ENCODE peak calls at places on chromosomes 13 and 19, in six cellular contexts. One of them, this sample, is unnamed.

GRCh38 chr19:19354932-19355331 is 34.3 kb downstream of the MAU2 start:
- DNase-seq in HFF-Myc: no peak
- DNase-seq in bronchial epithelial cell: no peak
- DNase-seq in AG10803: no peak
- DNase-seq in lower leg skin: no peak
- DNase-seq in mammary epithelial cell: no peak
- DNase-seq in this sample: no peak

GRCh38 chr19:9793051-9793591 is 24.6 kb upstream of the ZNF846 start:
- DNase-seq in HFF-Myc: no peak
- DNase-seq in bronchial epithelial cell: peak; percentile 28
- DNase-seq in AG10803: peak; percentile 36
- DNase-seq in lower leg skin: peak; percentile 55
- DNase-seq in mammary epithelial cell: peak; percentile 36
- DNase-seq in this sample: peak; percentile 54

GRCh38 chr13:37486171-37486661 is 112.4 kb downstream of the POSTN start:
- DNase-seq in HFF-Myc: no peak
- DNase-seq in bronchial epithelial cell: no peak
- DNase-seq in AG10803: peak; percentile 52
- DNase-seq in lower leg skin: no peak
- DNase-seq in mammary epithelial cell: no peak
- DNase-seq in this sample: peak; percentile 17

GRCh38 chr13:94858856-94859811 is 146.8 kb upstream of the SOX21 start:
- DNase-seq in HFF-Myc: peak; percentile 12
- DNase-seq in bronchial epithelial cell: no peak
- DNase-seq in AG10803: peak; percentile 47
- DNase-seq in lower leg skin: peak; percentile 50
- DNase-seq in mammary epithelial cell: no peak
- DNase-seq in this sample: peak; percentile 12

GRCh38 chr19:38172001-38172400 is 52.0 kb downstream of the DPF1 start:
- DNase-seq in HFF-Myc: no peak
- DNase-seq in bronchial epithelial cell: no peak
- DNase-seq in AG10803: no peak
- DNase-seq in lower leg skin: no peak
- DNase-seq in mammary epithelial cell: no peak
- DNase-seq in this sample: no peak

GRCh38 chr19:33064778-33065550 is at the start of gene RHPN2:
- DNase-seq in HFF-Myc: no peak
- DNase-seq in bronchial epithelial cell: no peak
- DNase-seq in AG10803: peak; percentile 62
- DNase-seq in lower leg skin: no peak
- DNase-seq in mammary epithelial cell: peak; percentile 63
- DNase-seq in this sample: peak; percentile 53

GRCh38 chr19:41161903-41162302 is 31.1 kb upstream of the CYP2S1 start:
- DNase-seq in HFF-Myc: no peak
- DNase-seq in bronchial epithelial cell: no peak
- DNase-seq in AG10803: no peak
- DNase-seq in lower leg skin: no peak
- DNase-seq in mammary epithelial cell: no peak
- DNase-seq in this sample: no peak

GRCh38 chr13:34886476-34886875 is 55.6 kb upstream of the NBEA start:
- DNase-seq in HFF-Myc: no peak
- DNase-seq in bronchial epithelial cell: no peak
- DNase-seq in AG10803: no peak
- DNase-seq in lower leg skin: no peak
- DNase-seq in mammary epithelial cell: no peak
- DNase-seq in this sample: no peak

GRCh38 chr13:104571161-104571889 is 1505.1 kb upstream of the SLC10A2 start:
- DNase-seq in HFF-Myc: no peak
- DNase-seq in bronchial epithelial cell: peak; percentile 89
- DNase-seq in AG10803: peak; percentile 54
- DNase-seq in lower leg skin: peak; percentile 86
- DNase-seq in mammary epithelial cell: peak; percentile 90
- DNase-seq in this sample: peak; percentile 75

GRCh38 chr19:1066251-1066747 is 668 bp upstream of the ARHGAP45 start:
- DNase-seq in HFF-Myc: no peak
- DNase-seq in bronchial epithelial cell: no peak
- DNase-seq in AG10803: no peak
- DNase-seq in lower leg skin: no peak
- DNase-seq in mammary epithelial cell: no peak
- DNase-seq in this sample: no peak

GRCh38 chr19:39334444-39334976 is 1.3 kb downstream of the GMFG start:
- DNase-seq in HFF-Myc: no peak
- DNase-seq in bronchial epithelial cell: no peak
- DNase-seq in AG10803: no peak
- DNase-seq in lower leg skin: no peak
- DNase-seq in mammary epithelial cell: no peak
- DNase-seq in this sample: no peak

GRCh38 chr13:110457361-110457760 is 104.2 kb downstream of the RAB20 start:
- DNase-seq in HFF-Myc: no peak
- DNase-seq in bronchial epithelial cell: no peak
- DNase-seq in AG10803: no peak
- DNase-seq in lower leg skin: no peak
- DNase-seq in mammary epithelial cell: no peak
- DNase-seq in this sample: no peak

GRCh38 chr19:6800991-6801396 is 28.5 kb downstream of the VAV1 start:
- DNase-seq in HFF-Myc: no peak
- DNase-seq in bronchial epithelial cell: peak; percentile 100
- DNase-seq in AG10803: peak; percentile 82
- DNase-seq in lower leg skin: no peak
- DNase-seq in mammary epithelial cell: peak; percentile 81
- DNase-seq in this sample: peak; percentile 36

GRCh38 chr19:9205506-9206113 is 13.8 kb downstream of the OR7D4 start:
- DNase-seq in HFF-Myc: peak; percentile 9
- DNase-seq in bronchial epithelial cell: peak; percentile 36
- DNase-seq in AG10803: peak; percentile 59
- DNase-seq in lower leg skin: peak; percentile 38
- DNase-seq in mammary epithelial cell: peak; percentile 53
- DNase-seq in this sample: peak; percentile 62

GRCh38 chr19:50720181-50720920 is 749 bp upstream of the SHANK1 start:
- DNase-seq in HFF-Myc: no peak
- DNase-seq in bronchial epithelial cell: no peak
- DNase-seq in AG10803: no peak
- DNase-seq in lower leg skin: no peak
- DNase-seq in mammary epithelial cell: no peak
- DNase-seq in this sample: no peak

GRCh38 chr13:28658796-28659610 is at the start of gene POMP:
- DNase-seq in HFF-Myc: peak; percentile 50
- DNase-seq in bronchial epithelial cell: peak; percentile 77
- DNase-seq in AG10803: peak; percentile 97
- DNase-seq in lower leg skin: peak; percentile 88
- DNase-seq in mammary epithelial cell: peak; percentile 86
- DNase-seq in this sample: peak; percentile 93

GRCh38 chr13:93767231-93767916 is 540.8 kb downstream of the GPC6 start:
- DNase-seq in HFF-Myc: no peak
- DNase-seq in bronchial epithelial cell: no peak
- DNase-seq in AG10803: no peak
- DNase-seq in lower leg skin: no peak
- DNase-seq in mammary epithelial cell: no peak
- DNase-seq in this sample: no peak

GRCh38 chr19:28705008-28705407 is 507.9 kb downstream of the UQCRFS1 start:
- DNase-seq in HFF-Myc: peak; percentile 41
- DNase-seq in bronchial epithelial cell: peak; percentile 63
- DNase-seq in AG10803: peak; percentile 85
- DNase-seq in lower leg skin: no peak
- DNase-seq in mammary epithelial cell: peak; percentile 83
- DNase-seq in this sample: peak; percentile 87

GRCh38 chr19:11699931-11700794 is 38.6 kb downstream of the ZNF823 start:
- DNase-seq in HFF-Myc: no peak
- DNase-seq in bronchial epithelial cell: peak; percentile 35
- DNase-seq in AG10803: peak; percentile 40
- DNase-seq in lower leg skin: no peak
- DNase-seq in mammary epithelial cell: peak; percentile 6
- DNase-seq in this sample: peak; percentile 46

GRCh38 chr13:111304041-111304544 is 16.3 kb upstream of the TEX29 start:
- DNase-seq in HFF-Myc: no peak
- DNase-seq in bronchial epithelial cell: no peak
- DNase-seq in AG10803: no peak
- DNase-seq in lower leg skin: no peak
- DNase-seq in mammary epithelial cell: no peak
- DNase-seq in this sample: no peak

GRCh38 chr19:2344381-2344870 is 15.6 kb upstream of the TMPRSS9 start:
- DNase-seq in HFF-Myc: no peak
- DNase-seq in bronchial epithelial cell: no peak
- DNase-seq in AG10803: no peak
- DNase-seq in lower leg skin: no peak
- DNase-seq in mammary epithelial cell: no peak
- DNase-seq in this sample: no peak

DNA sequence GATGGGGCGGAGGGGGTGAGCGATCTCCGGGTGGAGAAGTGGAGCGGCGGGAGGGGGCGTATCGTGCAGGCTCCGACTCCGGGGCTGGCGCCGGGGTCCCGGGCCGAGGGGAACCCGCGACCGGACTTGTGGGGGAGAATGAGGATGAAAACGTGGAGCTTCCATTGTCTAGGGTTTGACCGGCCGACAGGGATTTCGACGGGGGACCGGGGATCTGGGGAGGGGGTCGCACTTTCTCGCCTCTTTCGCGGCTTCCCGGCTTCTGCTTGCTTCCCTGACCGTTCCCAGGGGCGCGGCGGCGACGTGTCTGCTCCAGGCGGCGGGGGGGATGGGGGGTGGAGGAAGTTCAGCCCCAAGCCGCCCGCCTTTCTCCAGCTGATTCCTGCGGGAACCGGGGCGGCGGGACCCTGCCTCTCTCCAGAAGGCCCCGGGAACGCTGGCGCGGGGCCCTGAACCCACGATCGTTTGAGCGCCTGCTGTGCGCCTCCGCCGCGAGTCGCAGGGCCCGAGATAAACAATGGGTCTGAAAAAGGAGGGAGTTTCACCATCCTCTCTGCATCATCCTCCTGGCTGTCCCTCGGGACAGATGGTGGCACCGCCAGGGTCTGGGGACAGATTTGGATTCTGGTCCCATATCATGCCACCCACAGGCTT is 790 bp downstream of the TPM4 start:
- DNase-seq in HFF-Myc: no peak
- DNase-seq in bronchial epithelial cell: no peak
- DNase-seq in AG10803: peak; percentile 49
- DNase-seq in lower leg skin: no peak
- DNase-seq in mammary epithelial cell: peak; percentile 29
- DNase-seq in this sample: no peak
- H3K4me3 ChIP-seq in HFF-Myc: peak overlapping the region; percentile 98
- H3K4me3 ChIP-seq in bronchial epithelial cell: peak overlapping the region; percentile 73
- H3K4me3 ChIP-seq in AG10803: peak overlapping the region; percentile 99
- H3K4me3 ChIP-seq in lower leg skin: peak overlapping the region; percentile 98
- H3K4me3 ChIP-seq in mammary epithelial cell: peak overlapping the region; percentile 73
- H3K4me3 ChIP-seq in this sample: peak overlapping the region; percentile 97

DNA sequence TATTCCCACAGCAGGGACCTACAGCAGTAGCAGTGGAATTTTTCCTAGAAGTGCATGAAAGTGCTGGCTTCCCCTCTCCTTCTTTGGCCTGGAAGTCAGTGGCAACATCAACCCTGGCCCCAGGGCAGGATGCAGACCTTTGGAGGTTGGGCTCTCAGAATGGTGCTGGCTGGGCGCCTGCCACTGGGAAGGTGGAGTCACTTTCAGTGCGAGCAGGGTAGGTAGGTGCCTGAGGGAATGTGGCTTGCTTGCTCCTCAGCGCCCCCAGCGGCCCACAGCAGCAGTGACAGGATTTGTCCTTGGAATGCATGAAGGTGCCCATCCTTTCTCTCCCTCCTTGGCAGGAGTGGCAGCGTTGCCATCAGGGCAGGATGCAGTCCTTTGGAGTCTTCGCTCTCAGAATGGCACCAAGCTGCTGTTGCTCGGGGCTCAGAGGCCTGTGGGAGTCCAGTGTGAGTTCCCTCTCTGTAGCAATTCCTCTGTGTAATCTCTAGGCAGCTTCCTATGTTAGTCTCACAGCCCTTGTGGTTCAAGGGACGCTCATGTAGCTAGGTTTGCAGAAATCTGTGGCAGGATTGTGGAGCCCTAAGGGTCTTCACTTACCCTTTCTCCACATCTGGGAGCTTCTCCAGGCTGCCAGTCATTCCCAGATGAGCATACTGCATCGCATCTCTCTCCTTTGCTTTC is 354.4 kb upstream of the DACH1 start:
- DNase-seq in HFF-Myc: no peak
- DNase-seq in bronchial epithelial cell: peak; percentile 42
- DNase-seq in AG10803: no peak
- DNase-seq in lower leg skin: no peak
- DNase-seq in mammary epithelial cell: peak; percentile 46
- DNase-seq in this sample: no peak
- TF ChIP-seq CTCF in HFF-Myc: peak; percentile 72
- TF ChIP-seq CTCF in bronchial epithelial cell: peak; percentile 90
- TF ChIP-seq CTCF in AG10803: peak; percentile 39
- TF ChIP-seq CTCF in lower leg skin: no peak
- TF ChIP-seq CTCF in mammary epithelial cell: peak; percentile 96
- TF ChIP-seq CTCF in this sample: peak; percentile 37

GRCh38 chr13:114035583-114036501 is 62.0 kb upstream of the C13orf46 start:
- DNase-seq in HFF-Myc: no peak
- DNase-seq in bronchial epithelial cell: no peak
- DNase-seq in AG10803: peak; percentile 40
- DNase-seq in lower leg skin: no peak
- DNase-seq in mammary epithelial cell: no peak
- DNase-seq in this sample: peak; percentile 40

GRCh38 chr13:114038900-114039299 is 65.0 kb upstream of the C13orf46 start:
- DNase-seq in HFF-Myc: no peak
- DNase-seq in bronchial epithelial cell: no peak
- DNase-seq in AG10803: no peak
- DNase-seq in lower leg skin: no peak
- DNase-seq in mammary epithelial cell: no peak
- DNase-seq in this sample: no peak

GRCh38 chr13:114037674-114038073 is 63.8 kb upstream of the C13orf46 start:
- DNase-seq in HFF-Myc: no peak
- DNase-seq in bronchial epithelial cell: no peak
- DNase-seq in AG10803: no peak
- DNase-seq in lower leg skin: no peak
- DNase-seq in mammary epithelial cell: no peak
- DNase-seq in this sample: no peak

GRCh38 chr13:114039471-114040141 is 65.7 kb upstream of the C13orf46 start:
- DNase-seq in HFF-Myc: no peak
- DNase-seq in bronchial epithelial cell: no peak
- DNase-seq in AG10803: no peak
- DNase-seq in lower leg skin: no peak
- DNase-seq in mammary epithelial cell: no peak
- DNase-seq in this sample: no peak

GRCh38 chr13:114038211-114038613 is 64.3 kb upstream of the C13orf46 start:
- DNase-seq in HFF-Myc: no peak
- DNase-seq in bronchial epithelial cell: no peak
- DNase-seq in AG10803: no peak
- DNase-seq in lower leg skin: no peak
- DNase-seq in mammary epithelial cell: no peak
- DNase-seq in this sample: peak; percentile 73
- H3K4me3 ChIP-seq in HFF-Myc: no peak overlapping the region
- H3K4me3 ChIP-seq in bronchial epithelial cell: no peak overlapping the region
- H3K4me3 ChIP-seq in AG10803: no peak overlapping the region
- H3K4me3 ChIP-seq in lower leg skin: no peak overlapping the region
- H3K4me3 ChIP-seq in mammary epithelial cell: no peak overlapping the region
- H3K4me3 ChIP-seq in this sample: no peak overlapping the region

GRCh38 chr19:56663931-56664500 is 7.5 kb downstream of the ZNF835 start:
- DNase-seq in HFF-Myc: no peak
- DNase-seq in bronchial epithelial cell: no peak
- DNase-seq in AG10803: no peak
- DNase-seq in lower leg skin: no peak
- DNase-seq in mammary epithelial cell: no peak
- DNase-seq in this sample: no peak

GRCh38 chr19:56664511-56664910 is 7.0 kb downstream of the ZNF835 start:
- DNase-seq in HFF-Myc: no peak
- DNase-seq in bronchial epithelial cell: no peak
- DNase-seq in AG10803: no peak
- DNase-seq in lower leg skin: no peak
- DNase-seq in mammary epithelial cell: no peak
- DNase-seq in this sample: no peak

GRCh38 chr19:56661248-56661647 is 10.3 kb downstream of the ZNF835 start:
- DNase-seq in HFF-Myc: no peak
- DNase-seq in bronchial epithelial cell: no peak
- DNase-seq in AG10803: no peak
- DNase-seq in lower leg skin: no peak
- DNase-seq in mammary epithelial cell: no peak
- DNase-seq in this sample: no peak

GRCh38 chr19:56660381-56661105 is 11.0 kb downstream of the ZNF835 start:
- DNase-seq in HFF-Myc: no peak
- DNase-seq in bronchial epithelial cell: no peak
- DNase-seq in AG10803: no peak
- DNase-seq in lower leg skin: no peak
- DNase-seq in mammary epithelial cell: no peak
- DNase-seq in this sample: no peak
- TF ChIP-seq CTCF in HFF-Myc: peak; percentile 14
- TF ChIP-seq CTCF in bronchial epithelial cell: no peak
- TF ChIP-seq CTCF in AG10803: no peak
- TF ChIP-seq CTCF in lower leg skin: no peak
- TF ChIP-seq CTCF in mammary epithelial cell: no peak
- TF ChIP-seq CTCF in this sample: no peak

This sample was measured in fibroblast of mammary gland.